ENCODE peak calls at places on chromosomes 16 and 17, in four cellular contexts. C is NCI-H1436, B is naive B cell, J is RPMI7951. A is an unnamed sample.

GRCh38 chr16:8905168-8905762 is 23.1 kb downstream of the LITAFD start:
- DNase-seq in C (no peak), B (peak; percentile 14), J (peak; percentile 34), A (no peak)

GRCh38 chr17:80891096-80892018 is 100.3 kb upstream of the CHMP6 start:
- DNase-seq in J (peak; percentile 98), C (no peak), B (no peak), A (no peak)

GRCh38 chr16:30570621-30571443 is 682 bp downstream of the ZNF688 start:
- DNase-seq in J (peak; percentile 23), B (no peak), C (no peak), A (peak; percentile 40)

GRCh38 chr16:86018487-86018886 is 119.5 kb downstream of the IRF8 start:
- DNase-seq in J (peak; percentile 45), B (peak; percentile 66), C (no peak), A (no peak)

GRCh38 chr16:75628351-75628750 is 5.3 kb upstream of the ADAT1 start:
- DNase-seq in B (no peak), J (no peak), C (no peak), A (no peak)

GRCh38 chr16:78428193-78428592 is 328.7 kb downstream of the WWOX start:
- DNase-seq in C (no peak), J (no peak), B (no peak), A (no peak)

GRCh38 chr17:34275881-34276280 is 5.9 kb downstream of the CCL7 start:
- DNase-seq in J (peak; percentile 92), B (no peak), C (no peak), A (no peak)

GRCh38 chr17:76382803-76383644 is 1.4 kb upstream of the SPHK1 start:
- DNase-seq in C (no peak), J (peak; percentile 63), B (peak; percentile 33), A (peak; percentile 68)

GRCh38 chr16:709651-710499 is 4.3 kb upstream of the FBXL16 start:
- DNase-seq in C (peak; percentile 91), J (peak; percentile 85), B (no peak), A (peak; percentile 69)

GRCh38 chr16:57186630-57187507 is 740 bp downstream of the RSPRY1 start:
- DNase-seq in C (no peak), J (peak; percentile 30), B (peak; percentile 6), A (no peak)

A was measured in WTC11.